ENCODE peak calls at places on chromosomes 16 and 17, in six cellular contexts. V, N, C, W, Q and M are unnamed samples.

GRCh38 chr16:19746561-19746960 is 28.5 kb downstream of the IQCK start:
- DNase-seq in Q (no peak), V (no peak), N (no peak), W (peak; percentile 29), C (no peak), M (no peak)

GRCh38 chr17:40915199-40915661 is 22.2 kb downstream of the KRT23 start:
- DNase-seq in V (no peak), W (no peak), C (peak; percentile 86), N (peak; percentile 74), Q (peak; percentile 94), M (peak; percentile 80)

GRCh38 chr17:33725675-33726271 is 432.7 kb upstream of the ASIC2 start:
- DNase-seq in V (peak; percentile 15), C (peak; percentile 14), W (no peak), N (peak; percentile 5), Q (peak; percentile 31), M (peak; percentile 12)

GRCh38 chr17:64411999-64412771 is 21.5 kb upstream of the PECAM1 start:
- DNase-seq in V (peak; percentile 43), Q (no peak), C (peak; percentile 24), W (peak; percentile 73), N (peak; percentile 35), M (peak; percentile 40)

GRCh38 chr16:85391769-85392583 is 221.1 kb upstream of the GSE1 start:
- DNase-seq in W (peak; percentile 11), Q (no peak), N (no peak), C (no peak), V (no peak), M (no peak)

GRCh38 chr17:27473748-27474609 is 17.7 kb downstream of the KSR1 start:
- DNase-seq in N (no peak), W (peak; percentile 52), V (no peak), C (no peak), Q (no peak), M (peak; percentile 53)

GRCh38 chr17:80455784-80456183 is 20.6 kb downstream of the NPTX1 start:
- DNase-seq in V (no peak), W (no peak), N (no peak), C (no peak), Q (no peak), M (no peak)

GRCh38 chr17:2372180-2372579 is 28.7 kb downstream of the MNT start:
- DNase-seq in Q (no peak), W (no peak), C (no peak), N (no peak), V (no peak), M (no peak)

GRCh38 chr17:51725185-51725584 is 433.3 kb downstream of the CA10 start:
- DNase-seq in C (no peak), N (no peak), Q (no peak), W (no peak), V (no peak), M (no peak)

GRCh38 chr17:3527896-3528603 is 29.6 kb downstream of the TRPV3 start:
- DNase-seq in W (no peak), C (peak; percentile 6), V (no peak), Q (no peak), N (no peak), M (peak; percentile 12)

GRCh38 chr16:11379420-11379819 is 34.2 kb downstream of the RMI2 start:
- DNase-seq in C (peak; percentile 42), W (no peak), V (no peak), N (no peak), Q (peak; percentile 57), M (no peak)

GRCh38 chr16:26532456-26532855 is 534.3 kb upstream of the C16orf82 start:
- DNase-seq in Q (no peak), N (no peak), W (no peak), V (no peak), C (no peak), M (no peak)

GRCh38 chr16:86219655-86220445 is 290.5 kb upstream of the FOXF1 start:
- DNase-seq in W (no peak), C (no peak), Q (no peak), V (no peak), N (peak; percentile 65), M (peak; percentile 90)

GRCh38 chr17:14813649-14814048 is 451.5 kb downstream of the PMP22 start:
- DNase-seq in C (peak; percentile 15), W (peak; percentile 19), N (no peak), Q (peak; percentile 44), V (no peak), M (no peak)

GRCh38 chr17:75876190-75876937 is 2.0 kb downstream of the TRIM47 start:
- DNase-seq in W (peak; percentile 58), Q (peak; percentile 96), C (no peak), V (no peak), N (no peak), M (no peak)

GRCh38 chr16:66902648-66903543 is 15.8 kb downstream of the CDH16 start:
- DNase-seq in Q (no peak), N (no peak), V (no peak), W (peak; percentile 77), C (no peak), M (no peak)

GRCh38 chr16:30088832-30089624 is 2.7 kb downstream of the TBX6 start:
- DNase-seq in W (no peak), V (no peak), Q (no peak), C (no peak), N (no peak), M (no peak)

GRCh38 chr17:45305532-45306087 is 11.2 kb downstream of the MAP3K14 start:
- DNase-seq in Q (no peak), N (peak; percentile 55), C (no peak), W (no peak), V (no peak), M (peak; percentile 73)

GRCh38 chr17:78899361-78900260 is 3.4 kb downstream of the CEP295NL start:
- DNase-seq in Q (no peak), N (peak; percentile 45), W (peak; percentile 66), C (peak; percentile 69), V (no peak), M (peak; percentile 81)

GRCh38 chr16:68257906-68258800 is 6.2 kb upstream of the SLC7A6 start:
- DNase-seq in Q (peak; percentile 80), V (no peak), W (no peak), N (peak; percentile 37), C (no peak), M (peak; percentile 83)

GRCh38 chr16:61892531-61892930 is 143.7 kb downstream of the CDH8 start:
- DNase-seq in V (no peak), Q (no peak), N (no peak), W (no peak), C (no peak), M (no peak)

GRCh38 chr16:588639-588888 is 1.3 kb upstream of the RAB40C start:
- DNase-seq in C (peak; percentile 62), W (no peak), V (no peak), N (peak; percentile 58), Q (peak; percentile 25), M (peak; percentile 79)

GRCh38 chr17:10702574-10702973 is 5.2 kb downstream of the ADPRM start:
- DNase-seq in N (peak; percentile 74), V (no peak), C (peak; percentile 33), Q (no peak), W (no peak), M (peak; percentile 81)

GRCh38 chr17:10698116-10698818 is 873 bp downstream of the ADPRM start:
- DNase-seq in V (no peak), Q (peak; percentile 3), C (peak; percentile 46), N (peak; percentile 29), W (no peak), M (peak; percentile 53)

GRCh38 chr17:10699861-10700260 is 2.5 kb downstream of the ADPRM start:
- DNase-seq in V (no peak), C (no peak), N (no peak), Q (no peak), W (no peak), M (peak; percentile 80)

DNA sequence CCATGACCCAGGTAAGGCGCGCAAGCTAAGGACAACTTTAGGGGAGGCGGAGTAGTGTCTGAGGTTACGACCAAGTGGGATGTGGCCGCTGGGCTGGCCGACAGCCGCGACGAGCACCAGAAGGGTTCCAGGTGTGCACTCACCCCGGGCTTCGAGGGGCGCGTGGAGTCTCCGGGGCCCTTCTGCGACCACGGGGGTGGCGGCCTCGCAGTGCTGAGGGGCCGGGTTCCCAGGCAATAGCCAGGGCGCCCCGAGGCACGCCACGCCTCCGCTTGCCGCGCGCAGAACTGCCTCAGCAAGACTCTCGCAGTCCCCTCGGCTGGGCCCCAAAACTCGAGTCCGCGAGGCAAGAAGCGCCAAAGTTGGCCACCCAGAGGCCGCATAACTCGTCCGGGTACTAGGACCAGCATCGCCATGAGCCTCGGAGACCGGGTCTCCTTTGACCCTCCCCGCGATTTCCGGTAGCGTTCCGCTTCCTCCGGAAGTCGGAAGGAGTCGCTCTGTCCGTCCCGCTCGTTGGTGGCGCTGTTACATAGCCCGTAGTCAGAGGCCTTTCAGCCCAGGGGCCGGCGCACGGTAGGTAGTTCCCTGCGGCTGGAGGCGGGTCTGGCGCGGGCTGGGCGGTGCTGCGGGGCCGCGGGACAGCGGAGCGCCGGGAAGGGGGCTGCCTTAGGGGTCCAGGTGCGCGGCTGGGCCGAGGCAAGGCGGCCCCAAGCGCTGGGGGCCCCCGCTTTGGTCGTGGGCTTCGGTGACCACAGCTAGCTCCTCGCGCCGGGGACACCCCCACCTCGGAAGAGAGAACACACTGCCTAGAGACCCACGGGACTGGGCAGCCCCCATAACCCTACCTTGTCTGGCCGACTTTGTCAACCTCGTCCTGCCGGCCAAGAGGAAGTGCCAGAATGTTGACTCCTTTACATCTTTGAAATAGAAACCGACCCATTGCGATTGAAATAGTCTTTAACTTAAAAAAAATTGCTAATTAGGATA is at the start of the genes ADPRM and SCO1:
- DNase-seq in W (peak; percentile 95), Q (peak; percentile 90), C (peak; percentile 92), V (peak; percentile 90), N (peak; percentile 94), M (peak; percentile 93)
- TF ChIP-seq CTCF in W (peak; percentile 36), Q (peak; percentile 28), C (peak; percentile 46), V (no peak), N (peak; percentile 45), M (peak; percentile 47)

GRCh38 chr16:2511128-2511785 is 2.5 kb upstream of the ATP6V0C start:
- DNase-seq in V (no peak), W (no peak), C (peak; percentile 65), N (peak; percentile 70), Q (no peak), M (peak; percentile 86)
- H3K4me3 ChIP-seq in V (no peak overlapping the region), W (no peak overlapping the region), C (no peak overlapping the region), N (peak overlapping the region; percentile 24), Q (no peak overlapping the region), M (peak overlapping the region; percentile 30)

DNA sequence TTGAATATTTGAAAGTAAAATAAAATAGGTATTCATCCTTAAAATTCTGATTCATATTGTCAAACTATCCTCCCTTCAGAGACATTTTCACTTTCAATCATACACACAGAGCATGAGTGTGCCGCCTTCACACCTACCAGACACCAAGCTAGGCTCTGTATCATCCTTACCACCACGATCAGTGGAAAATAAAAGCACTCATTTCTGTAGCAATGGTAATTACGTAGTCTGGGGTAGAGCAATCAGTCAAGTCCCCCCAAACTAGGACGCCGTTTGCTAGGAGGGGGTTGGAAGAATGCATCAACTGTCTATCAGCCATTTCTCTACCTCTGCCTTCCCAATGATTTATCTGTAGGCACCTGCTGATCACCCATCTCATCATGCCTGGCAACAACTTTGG is 84.6 kb upstream of the GRIN2A start:
- DNase-seq in C (no peak), N (no peak), W (no peak), Q (no peak), V (no peak), M (no peak)
- TF ChIP-seq CTCF in C (no peak), N (no peak), W (no peak), Q (no peak), V (no peak), M (no peak)

DNA sequence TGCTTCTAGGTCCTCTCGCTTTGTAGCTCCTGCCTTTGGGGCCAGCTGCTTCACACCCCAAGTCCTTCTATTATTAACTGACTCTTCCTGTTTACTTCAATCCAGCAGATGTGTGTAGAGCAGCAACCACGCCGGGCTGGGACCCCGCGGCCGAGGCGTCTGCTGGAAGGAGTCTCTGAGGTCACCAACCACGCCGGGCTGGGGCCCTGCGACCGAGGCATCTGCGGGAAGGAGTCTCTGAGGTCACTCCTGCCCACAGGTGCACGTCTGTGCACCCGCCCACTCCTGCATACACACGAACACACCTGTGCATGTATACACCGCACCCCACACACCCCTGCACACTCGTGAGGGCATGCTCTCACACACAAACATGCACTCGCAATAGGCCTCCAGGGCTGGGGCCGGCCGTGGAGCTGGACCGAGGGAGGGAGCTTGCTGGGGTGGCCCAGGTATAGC is 7.8 kb upstream of the TEX19 start:
- DNase-seq in V (no peak), Q (no peak), W (no peak), C (no peak), N (no peak), M (peak; percentile 19)
- H3K4me3 ChIP-seq in V (no peak overlapping the region), Q (no peak overlapping the region), W (no peak overlapping the region), C (no peak overlapping the region), N (no peak overlapping the region), M (no peak overlapping the region)